ENCODE peak calls at places on chromosomes 2 and 18, in six cellular contexts. One of them, this sample, is unnamed.

GRCh38 chr2:20182241-20182931 is 42.5 kb downstream of the SDC1 start:
- DNase-seq in upper lobe of right lung: peak
- DNase-seq in esophagus squamous epithelium: no peak
- DNase-seq in breast epithelium: peak
- DNase-seq in foreskin keratinocyte: peak
- DNase-seq in PC-9: no peak
- DNase-seq in this sample: no peak

GRCh38 chr2:109429711-109430265 is 184.0 kb downstream of the SEPTIN10 start:
- DNase-seq in PC-9: no peak
- DNase-seq in upper lobe of right lung: no peak
- DNase-seq in breast epithelium: no peak
- DNase-seq in esophagus squamous epithelium: no peak
- DNase-seq in foreskin keratinocyte: no peak
- DNase-seq in this sample: no peak

GRCh38 chr2:143259368-143259958 is 130.2 kb downstream of the ARHGAP15 start:
- DNase-seq in PC-9: peak
- DNase-seq in esophagus squamous epithelium: no peak
- DNase-seq in breast epithelium: no peak
- DNase-seq in foreskin keratinocyte: peak
- DNase-seq in upper lobe of right lung: no peak
- DNase-seq in this sample: peak

GRCh38 chr2:96747061-96747460 is 7.2 kb upstream of the LMAN2L start:
- DNase-seq in esophagus squamous epithelium: no peak
- DNase-seq in upper lobe of right lung: no peak
- DNase-seq in foreskin keratinocyte: no peak
- DNase-seq in breast epithelium: no peak
- DNase-seq in PC-9: peak
- DNase-seq in this sample: no peak

GRCh38 chr2:102615620-102616436 is 3.5 kb upstream of the SLC9A2 start:
- DNase-seq in foreskin keratinocyte: peak
- DNase-seq in upper lobe of right lung: peak
- DNase-seq in breast epithelium: no peak
- DNase-seq in esophagus squamous epithelium: no peak
- DNase-seq in PC-9: peak
- DNase-seq in this sample: peak

GRCh38 chr2:118710481-118710880 is 137.0 kb downstream of the EN1 start:
- DNase-seq in PC-9: no peak
- DNase-seq in breast epithelium: no peak
- DNase-seq in esophagus squamous epithelium: no peak
- DNase-seq in foreskin keratinocyte: no peak
- DNase-seq in upper lobe of right lung: no peak
- DNase-seq in this sample: no peak

GRCh38 chr2:201257941-201258665 is 2.2 kb upstream of the CASP8 start:
- DNase-seq in upper lobe of right lung: peak
- DNase-seq in esophagus squamous epithelium: peak
- DNase-seq in foreskin keratinocyte: peak
- DNase-seq in breast epithelium: peak
- DNase-seq in PC-9: peak
- DNase-seq in this sample: peak

GRCh38 chr2:191800874-191801273 is 46.0 kb downstream of the CAVIN2 start:
- DNase-seq in foreskin keratinocyte: peak
- DNase-seq in breast epithelium: no peak
- DNase-seq in upper lobe of right lung: no peak
- DNase-seq in esophagus squamous epithelium: no peak
- DNase-seq in PC-9: no peak
- DNase-seq in this sample: no peak

GRCh38 chr2:240840435-240841060 is 20.5 kb upstream of the KIF1A start:
- DNase-seq in PC-9: peak
- DNase-seq in upper lobe of right lung: no peak
- DNase-seq in foreskin keratinocyte: peak
- DNase-seq in esophagus squamous epithelium: no peak
- DNase-seq in breast epithelium: no peak
- DNase-seq in this sample: peak

GRCh38 chr2:197982565-197982964 is 178.2 kb downstream of the PLCL1 start:
- DNase-seq in foreskin keratinocyte: no peak
- DNase-seq in breast epithelium: no peak
- DNase-seq in esophagus squamous epithelium: no peak
- DNase-seq in upper lobe of right lung: no peak
- DNase-seq in PC-9: no peak
- DNase-seq in this sample: no peak

GRCh38 chr18:1014496-1014895 is 109.8 kb downstream of the ADCYAP1 start:
- DNase-seq in upper lobe of right lung: no peak
- DNase-seq in esophagus squamous epithelium: no peak
- DNase-seq in PC-9: no peak
- DNase-seq in foreskin keratinocyte: no peak
- DNase-seq in breast epithelium: no peak
- DNase-seq in this sample: no peak

GRCh38 chr2:203682688-203683130 is 23.7 kb upstream of the CD28 start:
- DNase-seq in upper lobe of right lung: no peak
- DNase-seq in esophagus squamous epithelium: no peak
- DNase-seq in PC-9: no peak
- DNase-seq in breast epithelium: no peak
- DNase-seq in foreskin keratinocyte: peak
- DNase-seq in this sample: no peak

GRCh38 chr18:4068552-4069158 is 386.5 kb downstream of the DLGAP1 start:
- DNase-seq in breast epithelium: no peak
- DNase-seq in upper lobe of right lung: no peak
- DNase-seq in foreskin keratinocyte: peak
- DNase-seq in esophagus squamous epithelium: no peak
- DNase-seq in PC-9: no peak
- DNase-seq in this sample: peak

GRCh38 chr18:57251747-57252146 is 100.6 kb upstream of the ST8SIA3 start:
- DNase-seq in PC-9: no peak
- DNase-seq in esophagus squamous epithelium: no peak
- DNase-seq in breast epithelium: no peak
- DNase-seq in upper lobe of right lung: no peak
- DNase-seq in foreskin keratinocyte: no peak
- DNase-seq in this sample: no peak

GRCh38 chr2:102187191-102188150 is 648 bp downstream of the IL1RL2 start:
- DNase-seq in esophagus squamous epithelium: no peak
- DNase-seq in PC-9: no peak
- DNase-seq in upper lobe of right lung: peak
- DNase-seq in breast epithelium: peak
- DNase-seq in foreskin keratinocyte: peak
- DNase-seq in this sample: no peak

GRCh38 chr2:214591359-214591758 is 180.5 kb downstream of the VWC2L start:
- DNase-seq in foreskin keratinocyte: no peak
- DNase-seq in esophagus squamous epithelium: no peak
- DNase-seq in upper lobe of right lung: no peak
- DNase-seq in breast epithelium: no peak
- DNase-seq in PC-9: peak
- DNase-seq in this sample: no peak

GRCh38 chr2:214587442-214587841 is 176.6 kb downstream of the VWC2L start:
- DNase-seq in foreskin keratinocyte: no peak
- DNase-seq in PC-9: no peak
- DNase-seq in upper lobe of right lung: no peak
- DNase-seq in breast epithelium: no peak
- DNase-seq in esophagus squamous epithelium: no peak
- DNase-seq in this sample: no peak
- TF ChIP-seq CTCF in foreskin keratinocyte: peak
- TF ChIP-seq CTCF in PC-9: peak
- TF ChIP-seq CTCF in upper lobe of right lung: no peak
- TF ChIP-seq CTCF in breast epithelium: no peak
- TF ChIP-seq CTCF in esophagus squamous epithelium: no peak
- TF ChIP-seq CTCF in this sample: peak

GRCh38 chr2:44560352-44560751 is 198.6 kb downstream of the CAMKMT start:
- DNase-seq in PC-9: peak
- DNase-seq in breast epithelium: no peak
- DNase-seq in upper lobe of right lung: no peak
- DNase-seq in esophagus squamous epithelium: no peak
- DNase-seq in foreskin keratinocyte: no peak
- DNase-seq in this sample: no peak
- TF ChIP-seq CTCF in PC-9: peak
- TF ChIP-seq CTCF in breast epithelium: no peak
- TF ChIP-seq CTCF in upper lobe of right lung: peak
- TF ChIP-seq CTCF in esophagus squamous epithelium: peak
- TF ChIP-seq CTCF in foreskin keratinocyte: peak
- TF ChIP-seq CTCF in this sample: peak

DNA sequence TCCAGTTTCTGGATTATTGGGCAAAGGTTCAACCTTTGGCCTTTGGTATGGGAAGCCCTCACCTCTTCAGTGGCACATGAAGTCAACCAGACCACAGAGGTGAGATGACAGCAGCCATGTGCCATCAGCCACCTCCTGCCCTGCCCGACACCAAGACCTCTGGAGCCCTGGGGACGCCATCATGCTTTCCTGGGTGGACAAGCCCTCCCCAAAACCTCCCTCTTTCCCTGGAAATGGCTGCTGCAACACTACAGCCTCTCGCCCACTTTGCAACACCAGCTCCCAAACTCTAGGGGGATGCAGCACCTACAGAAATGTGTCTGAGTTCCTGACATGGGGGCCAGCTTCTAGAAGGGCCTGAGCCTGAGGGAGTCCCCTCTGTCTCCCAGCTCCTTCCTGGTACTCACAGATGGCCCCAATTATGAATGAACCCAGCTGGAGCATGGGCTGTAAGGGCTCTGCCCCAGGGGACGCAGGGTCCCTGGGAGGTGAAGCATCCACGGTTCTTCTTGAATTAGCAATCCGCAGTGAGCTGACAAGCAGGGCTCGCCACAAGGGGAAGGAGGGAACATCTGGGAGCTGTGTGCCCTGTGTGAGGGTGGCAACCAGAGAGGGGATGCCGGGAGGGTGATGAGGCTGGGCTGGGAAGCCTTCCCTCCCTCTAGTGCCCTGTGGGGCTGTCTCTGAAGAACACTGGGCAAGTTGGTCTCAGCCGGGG is 268.5 kb upstream of the HDAC4 start:
- DNase-seq in PC-9: no peak
- DNase-seq in breast epithelium: no peak
- DNase-seq in upper lobe of right lung: peak
- DNase-seq in foreskin keratinocyte: no peak
- DNase-seq in esophagus squamous epithelium: no peak
- DNase-seq in this sample: no peak
- TF ChIP-seq CTCF in PC-9: no peak
- TF ChIP-seq CTCF in breast epithelium: no peak
- TF ChIP-seq CTCF in upper lobe of right lung: no peak
- TF ChIP-seq CTCF in foreskin keratinocyte: no peak
- TF ChIP-seq CTCF in esophagus squamous epithelium: no peak
- TF ChIP-seq CTCF in this sample: no peak

DNA sequence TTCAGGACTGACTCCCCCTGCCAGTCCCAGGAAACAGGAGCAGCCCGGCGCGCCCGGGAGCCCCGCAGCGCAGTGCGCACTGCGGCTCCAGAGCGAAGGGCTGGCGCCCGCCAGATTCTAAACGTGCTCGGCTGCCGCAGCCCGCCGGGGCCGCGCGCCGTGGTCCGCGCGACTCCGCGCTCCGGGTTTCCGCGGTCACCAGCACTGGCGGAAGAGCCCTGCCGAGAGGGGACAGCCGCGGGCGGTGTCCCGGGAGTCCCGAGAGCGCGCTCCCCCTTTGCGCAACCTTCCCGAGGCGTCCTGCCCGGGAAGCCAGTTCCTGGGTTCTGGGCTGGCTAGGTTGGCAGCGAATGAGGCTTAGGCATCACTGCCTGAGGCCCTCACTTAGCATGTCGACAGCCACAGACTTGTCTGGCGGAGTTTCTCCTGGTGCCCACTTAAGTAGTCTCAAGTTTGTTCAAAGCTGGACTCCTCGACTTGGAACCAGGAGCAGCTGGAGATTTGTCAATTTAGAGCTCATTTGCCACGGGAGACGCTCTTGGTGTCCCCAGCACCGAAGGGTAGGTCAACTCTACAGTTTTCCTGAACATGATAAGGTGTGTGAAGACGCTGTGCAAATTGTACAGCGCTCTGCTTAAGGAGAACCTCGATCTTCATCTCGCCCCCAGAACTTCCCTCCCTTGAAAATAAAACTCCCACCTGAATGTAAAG is 1.5 kb upstream of the VSNL1 start:
- DNase-seq in PC-9: peak
- DNase-seq in foreskin keratinocyte: peak
- DNase-seq in upper lobe of right lung: peak
- DNase-seq in breast epithelium: peak
- DNase-seq in esophagus squamous epithelium: no peak
- DNase-seq in this sample: no peak
- TF ChIP-seq CTCF in PC-9: no peak
- TF ChIP-seq CTCF in foreskin keratinocyte: peak
- TF ChIP-seq CTCF in upper lobe of right lung: no peak
- TF ChIP-seq CTCF in breast epithelium: no peak
- TF ChIP-seq CTCF in esophagus squamous epithelium: no peak
- TF ChIP-seq CTCF in this sample: no peak

GRCh38 chr18:63676927-63677326 is 15.2 kb upstream of the SERPINB3 start:
- DNase-seq in breast epithelium: no peak
- DNase-seq in esophagus squamous epithelium: no peak
- DNase-seq in PC-9: no peak
- DNase-seq in foreskin keratinocyte: no peak
- DNase-seq in upper lobe of right lung: no peak
- DNase-seq in this sample: no peak
- TF ChIP-seq CTCF in breast epithelium: no peak
- TF ChIP-seq CTCF in esophagus squamous epithelium: no peak
- TF ChIP-seq CTCF in PC-9: no peak
- TF ChIP-seq CTCF in foreskin keratinocyte: no peak
- TF ChIP-seq CTCF in upper lobe of right lung: no peak
- TF ChIP-seq CTCF in this sample: no peak

This sample was measured in HFF-Myc.